ENCODE peak calls at places on chromosomes 16 and 17, in five cellular contexts. One of them, this sample, is unnamed.

GRCh38 chr16:64416232-64417010 is 705.4 kb downstream of the CDH11 start:
- DNase-seq in breast epithelium: no peak
- DNase-seq in AG04450: no peak
- DNase-seq in pancreas: no peak
- DNase-seq in neural crest cell: no peak
- DNase-seq in this sample: no peak

GRCh38 chr16:10946308-10946707 is 1.9 kb downstream of the CLEC16A start:
- DNase-seq in breast epithelium: no peak
- DNase-seq in AG04450: no peak
- DNase-seq in pancreas: no peak
- DNase-seq in neural crest cell: no peak
- DNase-seq in this sample: peak

GRCh38 chr16:35447010-35447558 is 1987.7 kb downstream of the TP53TG3F start:
- DNase-seq in breast epithelium: no peak
- DNase-seq in AG04450: no peak
- DNase-seq in pancreas: no peak
- DNase-seq in neural crest cell: no peak
- DNase-seq in this sample: no peak

GRCh38 chr17:12744298-12744697 is 45.0 kb upstream of the ARHGAP44 start:
- DNase-seq in breast epithelium: no peak
- DNase-seq in AG04450: no peak
- DNase-seq in pancreas: no peak
- DNase-seq in neural crest cell: no peak
- DNase-seq in this sample: no peak

GRCh38 chr16:11296706-11297491 is 15.8 kb upstream of the PRM1 start:
- DNase-seq in breast epithelium: no peak
- DNase-seq in AG04450: no peak
- DNase-seq in pancreas: peak
- DNase-seq in neural crest cell: no peak
- DNase-seq in this sample: no peak

GRCh38 chr17:57106107-57106835 is 21.2 kb downstream of the AKAP1 start:
- DNase-seq in breast epithelium: no peak
- DNase-seq in AG04450: no peak
- DNase-seq in pancreas: no peak
- DNase-seq in neural crest cell: no peak
- DNase-seq in this sample: no peak

GRCh38 chr16:17491140-17491662 is 20.4 kb upstream of the XYLT1 start:
- DNase-seq in breast epithelium: no peak
- DNase-seq in AG04450: no peak
- DNase-seq in pancreas: no peak
- DNase-seq in neural crest cell: no peak
- DNase-seq in this sample: no peak

GRCh38 chr16:55264949-55265348 is 59.1 kb upstream of the IRX6 start:
- DNase-seq in breast epithelium: no peak
- DNase-seq in AG04450: no peak
- DNase-seq in pancreas: no peak
- DNase-seq in neural crest cell: no peak
- DNase-seq in this sample: peak

GRCh38 chr17:51722994-51723393 is 435.5 kb downstream of the CA10 start:
- DNase-seq in breast epithelium: no peak
- DNase-seq in AG04450: no peak
- DNase-seq in pancreas: no peak
- DNase-seq in neural crest cell: no peak
- DNase-seq in this sample: no peak

GRCh38 chr17:61409301-61410099 is 9.9 kb downstream of the TBX2 start:
- DNase-seq in breast epithelium: peak
- DNase-seq in AG04450: no peak
- DNase-seq in pancreas: peak
- DNase-seq in neural crest cell: no peak
- DNase-seq in this sample: no peak

GRCh38 chr16:67092227-67092626 is 17.5 kb upstream of the PHAF1 start:
- DNase-seq in breast epithelium: no peak
- DNase-seq in AG04450: no peak
- DNase-seq in pancreas: no peak
- DNase-seq in neural crest cell: no peak
- DNase-seq in this sample: no peak

GRCh38 chr17:50024808-50025207 is 29.8 kb upstream of the DLX3 start:
- DNase-seq in breast epithelium: no peak
- DNase-seq in AG04450: no peak
- DNase-seq in pancreas: no peak
- DNase-seq in neural crest cell: no peak
- DNase-seq in this sample: no peak

DNA sequence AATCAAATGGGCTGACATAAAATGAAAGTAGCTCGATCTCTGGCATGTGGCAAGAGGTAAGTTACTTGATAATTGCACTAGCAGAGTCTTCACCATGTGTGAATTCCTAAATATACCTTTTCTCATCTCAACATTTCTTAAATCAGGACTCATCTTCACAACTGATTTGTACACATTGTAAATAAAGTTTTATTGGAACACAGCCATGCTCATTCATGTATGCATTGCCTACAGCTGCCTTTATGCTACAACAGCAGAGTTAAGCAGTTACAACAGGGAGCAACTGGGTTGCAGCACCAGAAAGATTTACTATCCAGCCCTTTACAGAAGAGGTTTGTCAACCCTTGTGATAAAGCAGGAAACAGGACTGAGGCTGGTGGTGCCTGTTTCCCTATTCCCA is 48.1 kb downstream of the ARHGAP17 start:
- DNase-seq in breast epithelium: no peak
- DNase-seq in AG04450: no peak
- DNase-seq in pancreas: no peak
- DNase-seq in neural crest cell: no peak
- DNase-seq in this sample: no peak
- TF ChIP-seq CTCF in breast epithelium: no peak
- TF ChIP-seq CTCF in AG04450: no peak
- TF ChIP-seq CTCF in pancreas: no peak
- TF ChIP-seq CTCF in neural crest cell: no peak
- TF ChIP-seq CTCF in this sample: no peak

DNA sequence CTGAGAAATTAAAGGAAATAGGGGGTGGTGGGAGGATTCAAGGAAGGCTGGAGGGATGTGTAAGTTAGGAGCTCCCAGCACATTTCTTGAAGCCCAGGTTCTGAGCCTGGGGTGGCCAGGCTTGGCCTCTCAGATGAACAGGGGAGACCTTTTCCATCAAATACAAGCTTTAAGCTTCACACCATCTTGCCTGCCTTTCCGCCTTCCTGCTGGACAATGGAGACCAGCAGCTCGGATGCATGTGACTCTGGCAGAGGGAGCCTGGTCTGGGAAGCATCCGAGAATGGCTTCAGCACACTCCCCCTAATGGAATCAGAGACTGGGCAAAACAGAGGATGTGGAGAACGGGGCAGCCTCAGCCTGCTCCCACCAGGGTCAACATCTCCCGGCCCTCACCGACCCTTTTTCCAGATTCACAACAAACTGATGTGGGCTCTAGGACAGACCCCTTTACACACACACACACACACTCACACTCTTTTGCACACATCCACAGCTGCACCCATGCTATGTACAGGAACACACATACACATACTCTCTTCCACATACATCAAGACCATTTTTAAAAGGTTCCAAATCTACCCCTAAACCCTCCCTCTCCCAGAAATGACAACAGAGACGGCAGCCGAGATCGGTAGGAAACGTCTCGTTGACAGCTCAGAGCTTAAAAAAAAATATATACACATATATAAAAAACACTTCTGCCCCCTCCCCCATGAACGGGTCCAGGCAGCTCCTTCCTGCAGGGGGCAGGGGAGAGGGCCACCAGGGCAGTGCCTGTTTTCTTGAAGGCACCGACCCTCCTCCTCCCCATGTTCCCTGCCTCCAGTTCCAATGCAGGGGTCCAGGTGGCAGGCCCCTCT is 6.5 kb upstream of the ATXN7L3 start:
- DNase-seq in breast epithelium: no peak
- DNase-seq in AG04450: no peak
- DNase-seq in pancreas: no peak
- DNase-seq in neural crest cell: no peak
- DNase-seq in this sample: no peak
- TF ChIP-seq CTCF in breast epithelium: no peak
- TF ChIP-seq CTCF in AG04450: peak
- TF ChIP-seq CTCF in pancreas: no peak
- TF ChIP-seq CTCF in neural crest cell: peak
- TF ChIP-seq CTCF in this sample: no peak

GRCh38 chr17:41406205-41406604 is 8.8 kb upstream of the KRT31 start:
- DNase-seq in breast epithelium: no peak
- DNase-seq in AG04450: no peak
- DNase-seq in pancreas: no peak
- DNase-seq in neural crest cell: no peak
- DNase-seq in this sample: no peak
- TF ChIP-seq CTCF in breast epithelium: no peak
- TF ChIP-seq CTCF in AG04450: no peak
- TF ChIP-seq CTCF in pancreas: no peak
- TF ChIP-seq CTCF in neural crest cell: no peak
- TF ChIP-seq CTCF in this sample: no peak

GRCh38 chr17:2369039-2369438 is 31.7 kb downstream of the SGSM2 start:
- DNase-seq in breast epithelium: no peak
- DNase-seq in AG04450: no peak
- DNase-seq in pancreas: no peak
- DNase-seq in neural crest cell: no peak
- DNase-seq in this sample: no peak
- TF ChIP-seq CTCF in breast epithelium: no peak
- TF ChIP-seq CTCF in AG04450: no peak
- TF ChIP-seq CTCF in pancreas: no peak
- TF ChIP-seq CTCF in neural crest cell: no peak
- TF ChIP-seq CTCF in this sample: no peak

DNA sequence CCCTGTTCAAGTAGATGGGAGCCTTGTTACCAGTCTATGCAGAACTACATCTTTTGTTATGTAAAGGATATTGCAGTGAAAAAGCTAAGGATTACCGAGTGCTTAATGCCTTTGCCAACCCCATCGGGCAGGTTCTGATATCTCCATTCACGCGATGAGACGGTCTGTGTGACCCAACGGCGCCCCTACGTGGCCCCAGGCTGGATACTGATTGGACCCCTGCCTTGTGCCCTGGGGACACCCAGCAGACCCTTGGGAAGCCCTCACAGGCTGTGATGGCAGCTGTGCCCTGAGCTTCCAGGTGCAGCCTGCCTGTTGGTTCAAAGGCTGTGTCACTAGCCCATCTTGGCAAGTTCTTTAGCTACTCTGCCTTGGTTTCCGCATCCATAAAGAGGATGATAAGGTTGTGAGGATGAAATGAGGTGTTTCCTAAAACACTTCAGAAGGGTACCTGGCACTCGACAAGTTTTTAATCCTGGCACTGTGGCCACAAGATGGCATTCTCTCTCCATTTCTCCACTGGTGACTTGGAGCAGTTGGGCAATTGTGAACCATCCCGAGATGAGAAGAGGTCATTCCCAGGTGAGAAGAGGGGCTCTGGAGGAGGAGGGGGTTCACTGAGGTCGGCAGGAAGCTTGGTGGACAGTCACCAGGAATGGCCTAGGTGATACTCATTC is 33.6 kb downstream of the HAPSTR1 start:
- DNase-seq in breast epithelium: no peak
- DNase-seq in AG04450: no peak
- DNase-seq in pancreas: peak
- DNase-seq in neural crest cell: no peak
- DNase-seq in this sample: peak
- TF ChIP-seq CTCF in breast epithelium: no peak
- TF ChIP-seq CTCF in AG04450: no peak
- TF ChIP-seq CTCF in pancreas: no peak
- TF ChIP-seq CTCF in neural crest cell: no peak
- TF ChIP-seq CTCF in this sample: no peak

GRCh38 chr16:70678121-70678897 is 7.5 kb downstream of the MTSS2 start:
- DNase-seq in breast epithelium: no peak
- DNase-seq in AG04450: no peak
- DNase-seq in pancreas: no peak
- DNase-seq in neural crest cell: no peak
- DNase-seq in this sample: no peak

GRCh38 chr16:70678898-70679652 is 6.8 kb downstream of the MTSS2 start:
- DNase-seq in breast epithelium: no peak
- DNase-seq in AG04450: no peak
- DNase-seq in pancreas: no peak
- DNase-seq in neural crest cell: no peak
- DNase-seq in this sample: no peak

GRCh38 chr16:70680495-70681381 is 5.1 kb downstream of the MTSS2 start:
- DNase-seq in breast epithelium: no peak
- DNase-seq in AG04450: no peak
- DNase-seq in pancreas: no peak
- DNase-seq in neural crest cell: no peak
- DNase-seq in this sample: no peak

GRCh38 chr16:70681382-70682238 is 4.2 kb downstream of the MTSS2 start:
- DNase-seq in breast epithelium: no peak
- DNase-seq in AG04450: no peak
- DNase-seq in pancreas: no peak
- DNase-seq in neural crest cell: peak
- DNase-seq in this sample: no peak

DNA sequence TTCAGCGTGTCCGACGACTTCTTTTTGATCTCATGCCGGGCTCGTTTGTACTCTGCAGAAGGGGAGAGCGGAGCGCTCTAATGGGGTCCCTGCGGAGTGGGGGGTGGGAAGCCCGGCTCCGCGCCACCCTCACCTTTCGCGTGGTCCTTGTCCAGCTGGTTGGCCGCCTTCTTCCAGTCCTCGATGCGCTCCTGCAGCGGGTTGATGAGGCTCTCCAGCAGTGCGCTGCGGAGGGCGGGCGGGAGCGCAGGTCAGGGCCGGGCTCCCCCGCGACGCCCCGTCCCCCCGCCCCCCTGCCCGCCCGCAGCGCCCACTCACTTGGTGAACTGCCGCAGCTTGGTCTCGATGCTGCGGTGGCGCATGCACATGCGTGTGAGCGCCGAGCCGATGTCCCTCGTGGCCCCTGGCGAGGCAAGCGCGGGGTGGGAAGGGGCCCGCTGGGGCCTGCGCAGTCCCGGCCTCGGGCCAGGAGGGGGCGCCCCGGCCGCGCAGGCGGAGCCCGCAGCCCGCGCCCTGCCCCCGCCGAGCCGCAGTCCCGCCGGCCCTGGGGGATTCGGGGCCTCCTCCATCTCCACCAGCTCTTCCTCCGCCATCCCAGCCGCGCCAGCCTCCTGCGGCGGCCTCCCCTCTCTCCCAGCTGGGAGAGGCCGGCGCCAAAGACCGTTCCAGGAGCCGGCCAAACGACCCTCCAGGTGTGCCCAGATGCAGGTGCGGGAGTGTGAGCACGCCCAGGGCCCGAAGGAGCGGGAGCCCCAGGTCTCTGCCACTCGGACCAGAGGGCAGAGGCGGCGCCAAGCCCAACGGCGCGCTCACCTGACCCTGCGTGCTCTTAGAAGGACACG is 6.0 kb downstream of the MTSS2 start:
- DNase-seq in breast epithelium: no peak
- DNase-seq in AG04450: no peak
- DNase-seq in pancreas: no peak
- DNase-seq in neural crest cell: no peak
- DNase-seq in this sample: no peak
- TF ChIP-seq CTCF in breast epithelium: no peak
- TF ChIP-seq CTCF in AG04450: peak
- TF ChIP-seq CTCF in pancreas: no peak
- TF ChIP-seq CTCF in neural crest cell: peak
- TF ChIP-seq CTCF in this sample: no peak

This sample was measured in lung.